ENCODE peak calls at places on chromosomes 5 and 9, in seven cellular contexts. One of them, this sample, is unnamed.

GRCh38 chr9:38067611-38067891 is 1.5 kb downstream of the SHB start:
- DNase-seq in fibroblast of the aortic adventitia: no peak
- DNase-seq in aorta: peak; percentile 67
- DNase-seq in stomach: peak; percentile 44
- DNase-seq in GDM1: no peak
- DNase-seq in activated CD8-positive, alpha-beta memory T cell treated with anti-CD3 and anti-CD28 coated beads, Interleukin-2, amount 50 U/mL, for 4 hours: no peak
- DNase-seq in MV-4-11: no peak
- DNase-seq in this sample: no peak

GRCh38 chr9:27276182-27277030 is 20.5 kb downstream of the EQTN start:
- DNase-seq in aorta: no peak
- DNase-seq in MV-4-11: peak; percentile 40
- DNase-seq in stomach: no peak
- DNase-seq in activated CD8-positive, alpha-beta memory T cell treated with anti-CD3 and anti-CD28 coated beads, Interleukin-2, amount 50 U/mL, for 4 hours: no peak
- DNase-seq in GDM1: peak; percentile 20
- DNase-seq in fibroblast of the aortic adventitia: peak; percentile 75
- DNase-seq in this sample: no peak

GRCh38 chr5:98993512-98993911 is 64.7 kb upstream of the CHD1 start:
- DNase-seq in fibroblast of the aortic adventitia: no peak
- DNase-seq in activated CD8-positive, alpha-beta memory T cell treated with anti-CD3 and anti-CD28 coated beads, Interleukin-2, amount 50 U/mL, for 4 hours: no peak
- DNase-seq in stomach: no peak
- DNase-seq in aorta: no peak
- DNase-seq in MV-4-11: no peak
- DNase-seq in GDM1: no peak
- DNase-seq in this sample: no peak

GRCh38 chr5:42228279-42228678 is 195.0 kb upstream of the GHR start:
- DNase-seq in stomach: no peak
- DNase-seq in aorta: no peak
- DNase-seq in fibroblast of the aortic adventitia: no peak
- DNase-seq in activated CD8-positive, alpha-beta memory T cell treated with anti-CD3 and anti-CD28 coated beads, Interleukin-2, amount 50 U/mL, for 4 hours: no peak
- DNase-seq in MV-4-11: no peak
- DNase-seq in GDM1: no peak
- DNase-seq in this sample: no peak

GRCh38 chr9:131036529-131037335 is 27.8 kb downstream of the LAMC3 start:
- DNase-seq in fibroblast of the aortic adventitia: no peak
- DNase-seq in aorta: no peak
- DNase-seq in GDM1: no peak
- DNase-seq in stomach: no peak
- DNase-seq in activated CD8-positive, alpha-beta memory T cell treated with anti-CD3 and anti-CD28 coated beads, Interleukin-2, amount 50 U/mL, for 4 hours: no peak
- DNase-seq in MV-4-11: no peak
- DNase-seq in this sample: no peak

GRCh38 chr5:107383414-107383813 is 287.3 kb downstream of the EFNA5 start:
- DNase-seq in activated CD8-positive, alpha-beta memory T cell treated with anti-CD3 and anti-CD28 coated beads, Interleukin-2, amount 50 U/mL, for 4 hours: no peak
- DNase-seq in GDM1: no peak
- DNase-seq in stomach: no peak
- DNase-seq in fibroblast of the aortic adventitia: no peak
- DNase-seq in aorta: no peak
- DNase-seq in MV-4-11: no peak
- DNase-seq in this sample: no peak

GRCh38 chr9:136949817-136950655 is 2.0 kb upstream of the LCN12 start:
- DNase-seq in MV-4-11: peak; percentile 77
- DNase-seq in activated CD8-positive, alpha-beta memory T cell treated with anti-CD3 and anti-CD28 coated beads, Interleukin-2, amount 50 U/mL, for 4 hours: peak; percentile 97
- DNase-seq in GDM1: peak; percentile 84
- DNase-seq in aorta: peak; percentile 96
- DNase-seq in stomach: peak; percentile 98
- DNase-seq in fibroblast of the aortic adventitia: peak; percentile 70
- DNase-seq in this sample: peak; percentile 98

GRCh38 chr9:127224178-127224882 is 40.2 kb upstream of the GARNL3 start:
- DNase-seq in GDM1: peak; percentile 77
- DNase-seq in MV-4-11: peak; percentile 85
- DNase-seq in aorta: peak; percentile 96
- DNase-seq in activated CD8-positive, alpha-beta memory T cell treated with anti-CD3 and anti-CD28 coated beads, Interleukin-2, amount 50 U/mL, for 4 hours: peak; percentile 84
- DNase-seq in fibroblast of the aortic adventitia: peak; percentile 32
- DNase-seq in stomach: peak; percentile 94
- DNase-seq in this sample: peak; percentile 89

GRCh38 chr9:21801683-21802417 is 586 bp upstream of the MTAP start:
- DNase-seq in stomach: peak; percentile 75
- DNase-seq in activated CD8-positive, alpha-beta memory T cell treated with anti-CD3 and anti-CD28 coated beads, Interleukin-2, amount 50 U/mL, for 4 hours: no peak
- DNase-seq in fibroblast of the aortic adventitia: peak; percentile 89
- DNase-seq in MV-4-11: no peak
- DNase-seq in aorta: peak; percentile 83
- DNase-seq in GDM1: no peak
- DNase-seq in this sample: no peak

GRCh38 chr9:128438343-128439109 is 17.3 kb upstream of the ODF2 start:
- DNase-seq in GDM1: peak; percentile 87
- DNase-seq in aorta: peak; percentile 92
- DNase-seq in activated CD8-positive, alpha-beta memory T cell treated with anti-CD3 and anti-CD28 coated beads, Interleukin-2, amount 50 U/mL, for 4 hours: peak; percentile 82
- DNase-seq in fibroblast of the aortic adventitia: peak; percentile 84
- DNase-seq in MV-4-11: peak; percentile 78
- DNase-seq in stomach: peak; percentile 89
- DNase-seq in this sample: peak; percentile 87

GRCh38 chr5:16809816-16810502 is 126.1 kb downstream of the MYO10 start:
- DNase-seq in fibroblast of the aortic adventitia: peak; percentile 92
- DNase-seq in aorta: no peak
- DNase-seq in GDM1: no peak
- DNase-seq in MV-4-11: no peak
- DNase-seq in activated CD8-positive, alpha-beta memory T cell treated with anti-CD3 and anti-CD28 coated beads, Interleukin-2, amount 50 U/mL, for 4 hours: no peak
- DNase-seq in stomach: peak; percentile 68
- DNase-seq in this sample: no peak

GRCh38 chr9:135116892-135117680 is 29.6 kb downstream of the OLFM1 start:
- DNase-seq in fibroblast of the aortic adventitia: no peak
- DNase-seq in stomach: no peak
- DNase-seq in MV-4-11: no peak
- DNase-seq in activated CD8-positive, alpha-beta memory T cell treated with anti-CD3 and anti-CD28 coated beads, Interleukin-2, amount 50 U/mL, for 4 hours: no peak
- DNase-seq in aorta: no peak
- DNase-seq in GDM1: no peak
- DNase-seq in this sample: no peak

GRCh38 chr9:109901191-109901590 is 121.2 kb downstream of the PALM2AKAP2 start:
- DNase-seq in GDM1: no peak
- DNase-seq in MV-4-11: no peak
- DNase-seq in activated CD8-positive, alpha-beta memory T cell treated with anti-CD3 and anti-CD28 coated beads, Interleukin-2, amount 50 U/mL, for 4 hours: no peak
- DNase-seq in stomach: no peak
- DNase-seq in aorta: no peak
- DNase-seq in fibroblast of the aortic adventitia: no peak
- DNase-seq in this sample: no peak

GRCh38 chr9:75683591-75683990 is 206.9 kb upstream of the PCSK5 start:
- DNase-seq in activated CD8-positive, alpha-beta memory T cell treated with anti-CD3 and anti-CD28 coated beads, Interleukin-2, amount 50 U/mL, for 4 hours: no peak
- DNase-seq in GDM1: no peak
- DNase-seq in stomach: no peak
- DNase-seq in MV-4-11: no peak
- DNase-seq in fibroblast of the aortic adventitia: no peak
- DNase-seq in aorta: no peak
- DNase-seq in this sample: no peak

GRCh38 chr9:23123048-23123632 is 676.5 kb downstream of the DMRTA1 start:
- DNase-seq in GDM1: peak; percentile 17
- DNase-seq in activated CD8-positive, alpha-beta memory T cell treated with anti-CD3 and anti-CD28 coated beads, Interleukin-2, amount 50 U/mL, for 4 hours: no peak
- DNase-seq in MV-4-11: peak; percentile 58
- DNase-seq in fibroblast of the aortic adventitia: peak; percentile 53
- DNase-seq in stomach: no peak
- DNase-seq in aorta: no peak
- DNase-seq in this sample: no peak

GRCh38 chr5:62649025-62649424 is 70.4 kb downstream of the LRRC70 start:
- DNase-seq in activated CD8-positive, alpha-beta memory T cell treated with anti-CD3 and anti-CD28 coated beads, Interleukin-2, amount 50 U/mL, for 4 hours: no peak
- DNase-seq in fibroblast of the aortic adventitia: no peak
- DNase-seq in stomach: no peak
- DNase-seq in GDM1: no peak
- DNase-seq in aorta: no peak
- DNase-seq in MV-4-11: no peak
- DNase-seq in this sample: no peak

GRCh38 chr5:54905942-54906537 is 79.4 kb downstream of the ESM1 start:
- DNase-seq in activated CD8-positive, alpha-beta memory T cell treated with anti-CD3 and anti-CD28 coated beads, Interleukin-2, amount 50 U/mL, for 4 hours: peak; percentile 71
- DNase-seq in aorta: peak; percentile 79
- DNase-seq in fibroblast of the aortic adventitia: peak; percentile 88
- DNase-seq in GDM1: no peak
- DNase-seq in MV-4-11: peak; percentile 42
- DNase-seq in stomach: peak; percentile 86
- DNase-seq in this sample: peak; percentile 71

GRCh38 chr5:40734986-40735385 is 20.8 kb downstream of the TTC33 start:
- DNase-seq in aorta: no peak
- DNase-seq in fibroblast of the aortic adventitia: peak; percentile 75
- DNase-seq in MV-4-11: no peak
- DNase-seq in GDM1: no peak
- DNase-seq in stomach: no peak
- DNase-seq in activated CD8-positive, alpha-beta memory T cell treated with anti-CD3 and anti-CD28 coated beads, Interleukin-2, amount 50 U/mL, for 4 hours: no peak
- DNase-seq in this sample: no peak

This sample was measured in natural killer cell treated with Interleukin-12 subunit alpha and Interleukin-12 subunit beta and Interleukin-15 and Interleukin-18, amount 100 ng/mL, for 72 hours.